ENCODE peak calls at places on chromosomes 7 and 10, in five cellular contexts. F is GM06990; X is naive thymus-derived CD4-positive, alpha-beta T cell; O is hypothalamus; I is NCI-H146. R is an unnamed sample.

GRCh38 chr10:51010977-51011376 is 63.3 kb upstream of the PRKG1 start:
- DNase-seq in F (no peak), X (no peak), O (no peak), I (peak; percentile 27), R (peak; percentile 8)

GRCh38 chr7:140672382-140673062 is at the start of gene ADCK2:
- DNase-seq in F (peak; percentile 73), X (peak; percentile 66), O (peak; percentile 77), I (peak; percentile 66), R (no peak)

GRCh38 chr10:21599582-21599981 is 65.5 kb downstream of the MLLT10 start:
- DNase-seq in F (no peak), X (no peak), O (no peak), I (no peak), R (no peak)

GRCh38 chr7:81321922-81322321 is 403.1 kb upstream of the SEMA3C start:
- DNase-seq in F (no peak), X (no peak), O (no peak), I (no peak), R (no peak)

GRCh38 chr7:100486753-100487446 is 3.2 kb downstream of the NYAP1 start:
- DNase-seq in F (no peak), X (no peak), O (no peak), I (no peak), R (no peak)

GRCh38 chr10:131747791-131748190 is 153.0 kb upstream of the PPP2R2D start:
- DNase-seq in F (no peak), X (no peak), O (no peak), I (no peak), R (no peak)

GRCh38 chr7:137898839-137899681 is 52.3 kb upstream of the DGKI start:
- DNase-seq in F (peak; percentile 78), X (peak; percentile 81), O (peak; percentile 79), I (peak; percentile 74), R (peak; percentile 48)

GRCh38 chr7:155804897-155805825 is 7.1 kb downstream of the SHH start:
- DNase-seq in F (peak; percentile 45), X (peak; percentile 65), O (peak; percentile 57), I (no peak), R (no peak)

GRCh38 chr10:98528166-98528784 is 81.5 kb upstream of the HPS1 start:
- DNase-seq in F (no peak), X (no peak), O (no peak), I (no peak), R (no peak)

GRCh38 chr7:132065973-132066611 is 509.7 kb upstream of the PODXL start:
- DNase-seq in F (no peak), X (no peak), O (no peak), I (no peak), R (no peak)

GRCh38 chr10:102399217-102400021 is 3.9 kb downstream of the NFKB2 start:
- DNase-seq in F (peak; percentile 88), X (peak; percentile 93), O (peak; percentile 88), I (peak; percentile 83), R (peak; percentile 56)

GRCh38 chr7:15508258-15508657 is 53.6 kb downstream of the AGMO start:
- DNase-seq in F (no peak), X (no peak), O (no peak), I (no peak), R (no peak)

GRCh38 chr7:150568714-150569113 is 1.5 kb downstream of the GIMAP4 start:
- DNase-seq in F (no peak), X (no peak), O (no peak), I (no peak), R (no peak)

GRCh38 chr10:21724020-21724589 is 190.1 kb downstream of the MLLT10 start:
- DNase-seq in F (no peak), X (no peak), O (no peak), I (no peak), R (no peak)

GRCh38 chr7:149864751-149865150 is 9.0 kb upstream of the ATP6V0E2 start:
- DNase-seq in F (no peak), X (no peak), O (no peak), I (no peak), R (no peak)